ENCODE peak calls at places on chromosomes 1 and 21, in five cellular contexts. L is HTR-8/SVneo, O is H1, V is memory B cell, T is glutamatergic neuron. K is an unnamed sample.

GRCh38 chr1:45400049-45400448 is 59.8 kb upstream of the MUTYH start:
- DNase-seq in L (no peak), O (no peak), V (no peak), T (no peak), K (no peak)

GRCh38 chr1:65422241-65423203 is 2.1 kb downstream of the LEPR start:
- DNase-seq in L (no peak), O (no peak), V (no peak), T (no peak), K (no peak)

GRCh38 chr1:219347843-219348475 is 174.3 kb downstream of the LYPLAL1 start:
- DNase-seq in L (no peak), O (no peak), V (no peak), T (no peak), K (no peak)

GRCh38 chr1:34591751-34592629 is 162.9 kb upstream of the GJB5 start:
- DNase-seq in L (no peak), O (no peak), V (no peak), T (no peak), K (no peak)

GRCh38 chr1:95257758-95258157 is 23.7 kb downstream of the RWDD3 start:
- DNase-seq in L (no peak), O (no peak), V (no peak), T (no peak), K (no peak)

GRCh38 chr1:62138029-62138428 is 56.6 kb upstream of the L1TD1 start:
- DNase-seq in L (no peak), O (no peak), V (no peak), T (no peak), K (no peak)

GRCh38 chr1:208184993-208185703 is 59.0 kb downstream of the PLXNA2 start:
- DNase-seq in L (no peak), O (no peak), V (no peak), T (no peak), K (no peak)

GRCh38 chr1:26029864-26030481 is 8.4 kb downstream of the EXTL1 start:
- DNase-seq in L (no peak), O (no peak), V (no peak), T (no peak), K (no peak)

GRCh38 chr1:62391369-62391971 is 45.4 kb upstream of the USP1 start:
- DNase-seq in L (no peak), O (peak), V (no peak), T (peak), K (no peak)

GRCh38 chr1:220770245-220770913 is 16.3 kb upstream of the MTARC1 start:
- DNase-seq in L (no peak), O (no peak), V (peak), T (no peak), K (peak)

GRCh38 chr1:39346876-39347275 is 142.4 kb downstream of the MACF1 start:
- DNase-seq in L (no peak), O (no peak), V (no peak), T (no peak), K (no peak)

GRCh38 chr1:27071049-27071416 is 58.4 kb upstream of the TENT5B start:
- DNase-seq in L (no peak), O (no peak), V (no peak), T (peak), K (no peak)

GRCh38 chr1:246724725-246725095 is 501 bp downstream of the SCCPDH start:
- DNase-seq in L (peak), O (no peak), V (no peak), T (peak), K (no peak)

GRCh38 chr1:99682291-99682751 is 36.4 kb downstream of the PALMD start:
- DNase-seq in L (peak), O (no peak), V (no peak), T (no peak), K (no peak)

GRCh38 chr1:206797534-206798383 is 25.5 kb upstream of the IL10 start:
- DNase-seq in L (no peak), O (peak), V (no peak), T (peak), K (no peak)

GRCh38 chr1:221530791-221531190 is 211.1 kb downstream of the DUSP10 start:
- DNase-seq in L (no peak), O (no peak), V (no peak), T (no peak), K (no peak)

GRCh38 chr1:208177656-208178055 is 66.5 kb downstream of the PLXNA2 start:
- DNase-seq in L (no peak), O (no peak), V (no peak), T (no peak), K (no peak)

GRCh38 chr1:8681317-8681650 is 136.2 kb downstream of the RERE start:
- DNase-seq in L (no peak), O (no peak), V (no peak), T (no peak), K (no peak)

GRCh38 chr1:94746635-94747525 is 73.3 kb upstream of the SLC44A3 start:
- DNase-seq in L (no peak), O (no peak), V (no peak), T (peak), K (no peak)

GRCh38 chr1:18955442-18956188 is 861 bp downstream of the IFFO2 start:
- DNase-seq in L (no peak), O (peak), V (peak), T (peak), K (peak)

GRCh38 chr1:8671313-8671917 is 146.0 kb downstream of the RERE start:
- DNase-seq in L (no peak), O (no peak), V (peak), T (no peak), K (peak)

GRCh38 chr1:18400347-18401102 is 80.2 kb upstream of the KLHDC7A start:
- DNase-seq in L (no peak), O (no peak), V (no peak), T (no peak), K (no peak)

GRCh38 chr1:161726631-161727342 is 5.4 kb downstream of the FCRLB start:
- DNase-seq in L (peak), O (peak), V (peak), T (peak), K (peak)

GRCh38 chr21:17796037-17796403 is 23.1 kb downstream of the C21orf91 start:
- DNase-seq in L (no peak), O (no peak), V (no peak), T (no peak), K (no peak)

GRCh38 chr1:16112558-16113555 is 39.4 kb upstream of the FAM131C start:
- DNase-seq in L (peak), O (peak), V (no peak), T (no peak), K (no peak)

GRCh38 chr1:173409613-173410012 is 67.5 kb upstream of the PRDX6 start:
- DNase-seq in L (no peak), O (no peak), V (peak), T (no peak), K (peak)

GRCh38 chr1:214332950-214333798 is 52.2 kb downstream of the SMYD2 start:
- DNase-seq in L (peak), O (peak), V (peak), T (peak), K (peak)

GRCh38 chr1:108560430-108561144 is 687 bp downstream of the EEIG2 start:
- DNase-seq in L (peak), O (peak), V (no peak), T (peak), K (no peak)

GRCh38 chr1:231284441-231284840 is 43.4 kb downstream of the GNPAT start:
- DNase-seq in L (no peak), O (no peak), V (no peak), T (no peak), K (no peak)

GRCh38 chr1:168435439-168435838 is 108.4 kb downstream of the XCL2 start:
- DNase-seq in L (no peak), O (no peak), V (no peak), T (no peak), K (no peak)

GRCh38 chr1:154837679-154838171 is 32.4 kb downstream of the KCNN3 start:
- DNase-seq in L (no peak), O (no peak), V (peak), T (peak), K (peak)

GRCh38 chr1:105793541-105794146 is 1262.8 kb upstream of the PRMT6 start:
- DNase-seq in L (no peak), O (peak), V (peak), T (peak), K (peak)

GRCh38 chr1:64080947-64081562 is 122.4 kb upstream of the UBE2U start:
- DNase-seq in L (peak), O (no peak), V (no peak), T (no peak), K (no peak)

GRCh38 chr1:18157968-18158367 is 50.4 kb downstream of the IGSF21 start:
- DNase-seq in L (no peak), O (no peak), V (no peak), T (no peak), K (no peak)

GRCh38 chr1:206792939-206793607 is 20.8 kb upstream of the IL10 start:
- DNase-seq in L (no peak), O (no peak), V (no peak), T (no peak), K (no peak)